ENCODE peak calls at places on chromosomes 1 and 21, in four cellular contexts. M is GM10248, L is endothelial cell, N is SHP77. Q is an unnamed sample.

GRCh38 chr1:170932236-170932635 is 3.1 kb upstream of the MROH9 start:
- DNase-seq in M (no peak), L (no peak), N (no peak), Q (no peak)

GRCh38 chr1:198933506-198933905 is 294.7 kb downstream of the PTPRC start:
- DNase-seq in M (no peak), L (no peak), N (no peak), Q (no peak)

GRCh38 chr1:15417365-15417934 is 7.8 kb downstream of the EFHD2 start:
- DNase-seq in M (peak; percentile 46), L (no peak), N (no peak), Q (no peak)

GRCh38 chr1:1437904-1438376 is 2.5 kb downstream of the VWA1 start:
- DNase-seq in M (peak; percentile 75), L (no peak), N (no peak), Q (no peak)

GRCh38 chr21:37496972-37497371 is 130.4 kb downstream of the DYRK1A start:
- DNase-seq in M (no peak), L (no peak), N (no peak), Q (no peak)

GRCh38 chr21:45830221-45830640 is 151.3 kb upstream of the COL6A1 start:
- DNase-seq in M (no peak), L (no peak), N (peak; percentile 92), Q (no peak)

GRCh38 chr1:19773485-19773884 is 26.2 kb downstream of the TMCO4 start:
- DNase-seq in M (no peak), L (no peak), N (no peak), Q (no peak)

GRCh38 chr1:211591980-211592493 is 13.1 kb upstream of the SLC30A1 start:
- DNase-seq in M (no peak), L (no peak), N (no peak), Q (no peak)

GRCh38 chr21:36148886-36149285 is 7.7 kb upstream of the DOP1B start:
- DNase-seq in M (no peak), L (no peak), N (no peak), Q (no peak)

GRCh38 chr1:53249706-53250105 is 11.4 kb upstream of the MAGOH start:
- DNase-seq in M (no peak), L (no peak), N (no peak), Q (no peak)

GRCh38 chr1:61337981-61338848 is 255.9 kb downstream of the NFIA start:
- DNase-seq in M (no peak), L (peak; percentile 48), N (peak; percentile 84), Q (peak; percentile 28)

GRCh38 chr1:82979593-82980230 is 1019.2 kb downstream of the TTLL7 start:
- DNase-seq in M (peak; percentile 28), L (no peak), N (peak; percentile 44), Q (no peak)

GRCh38 chr21:41245509-41246135 is 71.0 kb upstream of the FAM3B start:
- DNase-seq in M (no peak), L (no peak), N (no peak), Q (no peak)

GRCh38 chr1:228276901-228277490 is 69.2 kb downstream of the OBSCN start:
- DNase-seq in M (no peak), L (no peak), N (no peak), Q (no peak)

GRCh38 chr1:118143828-118144227 is 41.2 kb downstream of the SPAG17 start:
- DNase-seq in M (no peak), L (no peak), N (no peak), Q (no peak)

GRCh38 chr21:15206514-15206913 is 141.7 kb upstream of the NRIP1 start:
- DNase-seq in M (peak; percentile 55), L (no peak), N (no peak), Q (no peak)

GRCh38 chr1:153260980-153261792 is 1.7 kb downstream of the LORICRIN start:
- DNase-seq in M (no peak), L (peak; percentile 39), N (no peak), Q (peak; percentile 79)

GRCh38 chr21:14862794-14863720 is 201.7 kb downstream of the NRIP1 start:
- DNase-seq in M (no peak), L (peak; percentile 17), N (no peak), Q (peak; percentile 26)

GRCh38 chr1:23383547-23384311 is 14.1 kb upstream of the ZNF436 start:
- DNase-seq in M (no peak), L (peak; percentile 17), N (no peak), Q (no peak)

GRCh38 chr21:15967661-15968060 is 237.9 kb downstream of the USP25 start:
- DNase-seq in M (no peak), L (no peak), N (no peak), Q (no peak)

GRCh38 chr1:36365310-36365895 is 20.3 kb downstream of the STK40 start:
- DNase-seq in M (no peak), L (no peak), N (no peak), Q (no peak)

GRCh38 chr1:21966247-21967000 is 10.4 kb upstream of the CELA3B start:
- DNase-seq in M (no peak), L (no peak), N (no peak), Q (no peak)

GRCh38 chr1:154466879-154467767 is 34.9 kb upstream of the TDRD10 start:
- DNase-seq in M (peak; percentile 48), L (no peak), N (peak; percentile 23), Q (no peak)

GRCh38 chr1:51753969-51754368 is 124.6 kb downstream of the NRDC start:
- DNase-seq in M (no peak), L (no peak), N (no peak), Q (no peak)

GRCh38 chr1:24236170-24237045 is 49.3 kb upstream of the IFNLR1 start:
- DNase-seq in M (peak; percentile 78), L (no peak), N (no peak), Q (peak; percentile 12)

GRCh38 chr1:220594356-220594755 is 66.4 kb downstream of the MARK1 start:
- DNase-seq in M (no peak), L (no peak), N (no peak), Q (no peak)

GRCh38 chr1:245070836-245071615 is 83.8 kb upstream of the KIF26B start:
- DNase-seq in M (no peak), L (no peak), N (no peak), Q (no peak)

GRCh38 chr21:27649323-27649722 is 682.4 kb upstream of the ADAMTS5 start:
- DNase-seq in M (no peak), L (no peak), N (no peak), Q (no peak)

Q was measured in nephron progenitor cell.